ENCODE peak calls at places on chromosomes 7 and 10, in ten cellular contexts. W is NCI-H1105 treated with DMSO at 0.1 percent for 48 hours; D is T-helper 1 cell; J is HFF-Myc; N is NCI-H69; P is upper lobe of right lung; G is fibroblast of pulmonary artery; X is spleen; Y is central memory CD4-positive, alpha-beta T cell; M is DMS53. L is an unnamed sample.

GRCh38 chr7:26397786-26398435 is 106.2 kb downstream of the SNX10 start:
- DNase-seq in D (peak), Y (no peak), J (no peak), W (no peak), P (no peak), G (peak), N (peak), X (peak), M (peak), L (peak)

GRCh38 chr7:137717045-137717444 is 129.7 kb downstream of the DGKI start:
- DNase-seq in X (no peak), M (no peak), G (peak), N (no peak), W (no peak), Y (no peak), J (no peak), P (no peak), D (no peak), L (no peak)

GRCh38 chr7:103071000-103071399 is 3.6 kb downstream of the FBXL13 start:
- DNase-seq in X (no peak), G (no peak), N (no peak), D (no peak), W (no peak), J (no peak), Y (no peak), P (no peak), M (no peak), L (no peak)

GRCh38 chr7:100132697-100133137 is 6.0 kb downstream of the MBLAC1 start:
- DNase-seq in G (peak), P (no peak), N (peak), J (peak), X (peak), Y (peak), M (peak), D (peak), W (peak), L (peak)

GRCh38 chr7:44636041-44636580 is 29.7 kb downstream of the OGDH start:
- DNase-seq in J (no peak), G (no peak), Y (no peak), W (no peak), P (no peak), X (no peak), D (no peak), M (no peak), N (no peak), L (no peak)

GRCh38 chr7:111783867-111784266 is 221.6 kb upstream of the IMMP2L start:
- DNase-seq in M (no peak), D (no peak), X (no peak), G (no peak), J (no peak), W (no peak), Y (no peak), N (no peak), P (no peak), L (no peak)

GRCh38 chr10:46229144-46229563 is 57.6 kb upstream of the ANTXRL start:
- DNase-seq in N (peak), Y (no peak), W (no peak), G (no peak), D (no peak), X (peak), J (no peak), P (peak), M (peak), L (no peak)

GRCh38 chr7:43141091-43141490 is 28.6 kb downstream of the HECW1 start:
- DNase-seq in P (no peak), G (no peak), M (no peak), D (no peak), J (no peak), W (no peak), Y (no peak), X (no peak), N (peak), L (no peak)

GRCh38 chr10:29603516-29603915 is 31.3 kb downstream of the SVIL start:
- DNase-seq in M (no peak), P (no peak), N (peak), Y (no peak), W (no peak), D (no peak), X (no peak), G (no peak), J (no peak), L (no peak)

GRCh38 chr7:123433665-123434064 is 100.7 kb downstream of the IQUB start:
- DNase-seq in D (no peak), J (no peak), W (peak), X (no peak), M (no peak), Y (no peak), N (peak), P (no peak), G (no peak), L (no peak)

GRCh38 chr10:62978417-62978955 is 154.6 kb upstream of the NRBF2 start:
- DNase-seq in X (no peak), N (no peak), P (no peak), G (no peak), D (no peak), M (no peak), W (no peak), Y (no peak), J (no peak), L (no peak)

GRCh38 chr10:95408931-95409873 is 118.4 kb upstream of the PDLIM1 start:
- DNase-seq in G (no peak), D (no peak), X (no peak), M (no peak), J (no peak), W (no peak), Y (no peak), P (no peak), N (no peak), L (no peak)

GRCh38 chr10:28302012-28302667 is 724 bp downstream of the MPP7 start:
- DNase-seq in M (peak), X (no peak), W (peak), D (peak), G (peak), P (no peak), N (peak), Y (no peak), J (no peak), L (no peak)

GRCh38 chr10:31121074-31121685 is 89.5 kb upstream of the ZNF438 start:
- DNase-seq in J (no peak), Y (no peak), G (no peak), M (no peak), W (no peak), X (no peak), N (no peak), D (no peak), P (no peak), L (no peak)

L was measured in NCI-H1092 treated with DMSO at 0.1 percent for 48 hours.